ENCODE peak calls at places on chromosome 4, in nine cellular contexts. O is upper lobe of right lung, X is HCT116, P is foreskin keratinocyte, I is right cardiac atrium, C is DND-41, K is sciatic nerve, Y is omental fat pad, H is body of pancreas. M is an unnamed sample.

GRCh38 chr4:31442236-31442635 is 722.1 kb downstream of the PCDH7 start:
- ATAC-seq in O (no peak), X (no peak), P (no peak), I (no peak), C (no peak), K (no peak), Y (no peak), H (no peak), M (no peak)

GRCh38 chr4:162131256-162131655 is 32.5 kb downstream of the FSTL5 start:
- ATAC-seq in O (no peak), X (peak; percentile 67), P (no peak), I (no peak), C (no peak), K (no peak), Y (no peak), H (no peak), M (no peak)

GRCh38 chr4:80322716-80323115 is 12.8 kb upstream of the CFAP299 start:
- ATAC-seq in O (peak; percentile 48), X (peak; percentile 61), P (peak; percentile 94), I (peak; percentile 14), C (peak; percentile 62), K (no peak), Y (peak; percentile 75), H (no peak), M (no peak)

GRCh38 chr4:62133498-62133897 is 933.4 kb downstream of the ADGRL3 start:
- ATAC-seq in O (no peak), X (no peak), P (no peak), I (peak; percentile 91), C (no peak), K (no peak), Y (no peak), H (no peak), M (no peak)

GRCh38 chr4:183444953-183445543 is 612 bp downstream of the CDKN2AIP start:
- ATAC-seq in O (peak; percentile 25), X (peak; percentile 7), P (peak; percentile 13), I (peak; percentile 28), C (peak; percentile 35), K (peak; percentile 28), Y (peak; percentile 21), H (peak; percentile 2), M (peak; percentile 4)

GRCh38 chr4:179200681-179201080 is 1758.4 kb upstream of the AGA start:
- ATAC-seq in O (no peak), X (no peak), P (no peak), I (no peak), C (no peak), K (no peak), Y (no peak), H (no peak), M (no peak)

GRCh38 chr4:93897559-93897958 is 69.0 kb downstream of the ATOH1 start:
- ATAC-seq in O (no peak), X (peak; percentile 75), P (peak; percentile 43), I (no peak), C (peak; percentile 74), K (no peak), Y (no peak), H (no peak), M (no peak)

GRCh38 chr4:56215901-56216300 is 171.4 kb downstream of the AASDH start:
- ATAC-seq in O (no peak), X (peak; percentile 92), P (peak; percentile 61), I (peak; percentile 71), C (no peak), K (no peak), Y (peak; percentile 70), H (no peak), M (no peak)

GRCh38 chr4:7451800-7452199 is 17.1 kb upstream of the PSAPL1 start:
- ATAC-seq in O (peak; percentile 25), X (no peak), P (no peak), I (no peak), C (no peak), K (no peak), Y (no peak), H (no peak), M (no peak)

GRCh38 chr4:2814627-2815026 is 21.7 kb downstream of the SH3BP2 start:
- ATAC-seq in O (no peak), X (no peak), P (no peak), I (no peak), C (no peak), K (no peak), Y (no peak), H (no peak), M (no peak)

GRCh38 chr4:76401654-76402053 is 19.3 kb downstream of the CCDC158 start:
- ATAC-seq in O (no peak), X (no peak), P (no peak), I (no peak), C (no peak), K (no peak), Y (no peak), H (no peak), M (no peak)

GRCh38 chr4:60938621-60939020 is 261.5 kb upstream of the ADGRL3 start:
- ATAC-seq in O (no peak), X (no peak), P (peak; percentile 46), I (no peak), C (no peak), K (no peak), Y (no peak), H (no peak), M (no peak)

GRCh38 chr4:81452452-81453011 is 19.2 kb downstream of the RASGEF1B start:
- ATAC-seq in O (no peak), X (no peak), P (peak; percentile 67), I (no peak), C (no peak), K (no peak), Y (peak; percentile 51), H (no peak), M (no peak)